ENCODE peak calls at places on chromosomes 5 and 9, in five cellular contexts. P is BJ, H is spleen, Z is HCT116, C is choroid plexus epithelial cell. R is an unnamed sample.

GRCh38 chr5:665956-666711 is 27.0 kb downstream of the TPPP start:
- DNase-seq in P (no peak), H (peak), Z (no peak), C (no peak), R (no peak)

GRCh38 chr9:126331964-126332748 is 5.5 kb downstream of the MVB12B start:
- DNase-seq in P (no peak), H (no peak), Z (no peak), C (no peak), R (no peak)

GRCh38 chr5:80213467-80213866 is 42.4 kb downstream of the SERINC5 start:
- DNase-seq in P (no peak), H (no peak), Z (no peak), C (no peak), R (no peak)

GRCh38 chr9:127021664-127022337 is 100.6 kb downstream of the ANGPTL2 start:
- DNase-seq in P (peak), H (no peak), Z (no peak), C (peak), R (peak)

GRCh38 chr9:127850286-127850830 is 4.1 kb downstream of the ENG start:
- DNase-seq in P (no peak), H (no peak), Z (no peak), C (no peak), R (no peak)

GRCh38 chr9:109816490-109816889 is 36.5 kb downstream of the PALM2AKAP2 start:
- DNase-seq in P (peak), H (no peak), Z (peak), C (peak), R (peak)

GRCh38 chr5:77893225-77893860 is 117.2 kb upstream of the TBCA start:
- DNase-seq in P (peak), H (no peak), Z (peak), C (peak), R (peak)

GRCh38 chr5:125200842-125201373 is 454.5 kb upstream of the ZNF608 start:
- DNase-seq in P (no peak), H (no peak), Z (no peak), C (no peak), R (no peak)

GRCh38 chr9:70924380-70924779 is 197.0 kb downstream of the TRPM3 start:
- DNase-seq in P (peak), H (no peak), Z (no peak), C (peak), R (no peak)

GRCh38 chr5:6767481-6768063 is 54.3 kb downstream of the TENT4A start:
- DNase-seq in P (no peak), H (no peak), Z (no peak), C (no peak), R (no peak)

GRCh38 chr5:10307206-10308148 is at the start of gene CMBL:
- DNase-seq in P (no peak), H (peak), Z (peak), C (peak), R (no peak)

GRCh38 chr5:60453186-60453976 is 246.6 kb downstream of the DEPDC1B start:
- DNase-seq in P (no peak), H (no peak), Z (no peak), C (no peak), R (no peak)

GRCh38 chr5:55226934-55227737 is at the start of gene MCIDAS:
- DNase-seq in P (no peak), H (peak), Z (peak), C (no peak), R (no peak)

GRCh38 chr5:170443624-170444023 is 54.5 kb upstream of the KCNMB1 start:
- DNase-seq in P (no peak), H (no peak), Z (no peak), C (no peak), R (no peak)

GRCh38 chr9:134951994-134952393 is 34.3 kb upstream of the FCN1 start:
- DNase-seq in P (no peak), H (no peak), Z (no peak), C (no peak), R (no peak)

GRCh38 chr5:90015584-90016018 is 394.0 kb downstream of the CETN3 start:
- DNase-seq in P (no peak), H (no peak), Z (no peak), C (peak), R (no peak)

GRCh38 chr5:1550287-1551076 is 26.7 kb upstream of the LPCAT1 start:
- DNase-seq in P (no peak), H (peak), Z (no peak), C (no peak), R (no peak)

GRCh38 chr9:86464242-86464641 is 110.0 kb upstream of the TUT7 start:
- DNase-seq in P (no peak), H (no peak), Z (no peak), C (peak), R (no peak)

GRCh38 chr5:10481241-10481932 is 39.7 kb downstream of the ROPN1L start:
- DNase-seq in P (no peak), H (peak), Z (no peak), C (no peak), R (no peak)

GRCh38 chr9:92499701-92500100 is 17.4 kb upstream of the ASPN start:
- DNase-seq in P (no peak), H (no peak), Z (no peak), C (no peak), R (no peak)

GRCh38 chr5:142499591-142500384 is 175.0 kb upstream of the SPRY4 start:
- DNase-seq in P (no peak), H (no peak), Z (no peak), C (no peak), R (no peak)

GRCh38 chr9:8114826-8115225 is 315.2 kb upstream of the DMAC1 start:
- DNase-seq in P (no peak), H (no peak), Z (no peak), C (no peak), R (no peak)

GRCh38 chr5:84487963-84488362 is 103.3 kb upstream of the EDIL3 start:
- DNase-seq in P (no peak), H (no peak), Z (no peak), C (peak), R (no peak)

GRCh38 chr5:135491552-135492318 is 39.6 kb upstream of the TIFAB start:
- DNase-seq in P (no peak), H (no peak), Z (no peak), C (no peak), R (no peak)

GRCh38 chr5:139746691-139747582 is 48.7 kb upstream of the PSD2 start:
- DNase-seq in P (no peak), H (peak), Z (no peak), C (peak), R (no peak)

GRCh38 chr5:149002053-149002452 is 60.8 kb downstream of the SH3TC2 start:
- DNase-seq in P (peak), H (no peak), Z (peak), C (peak), R (peak)

GRCh38 chr5:149004559-149004958 is 58.3 kb downstream of the SH3TC2 start:
- DNase-seq in P (no peak), H (no peak), Z (no peak), C (no peak), R (no peak)

GRCh38 chr5:149005077-149005892 is 57.6 kb downstream of the SH3TC2 start:
- DNase-seq in P (peak), H (no peak), Z (no peak), C (peak), R (no peak)

GRCh38 chr5:149001154-149001553 is 61.7 kb downstream of the SH3TC2 start:
- DNase-seq in P (no peak), H (no peak), Z (no peak), C (peak), R (no peak)

DNA sequence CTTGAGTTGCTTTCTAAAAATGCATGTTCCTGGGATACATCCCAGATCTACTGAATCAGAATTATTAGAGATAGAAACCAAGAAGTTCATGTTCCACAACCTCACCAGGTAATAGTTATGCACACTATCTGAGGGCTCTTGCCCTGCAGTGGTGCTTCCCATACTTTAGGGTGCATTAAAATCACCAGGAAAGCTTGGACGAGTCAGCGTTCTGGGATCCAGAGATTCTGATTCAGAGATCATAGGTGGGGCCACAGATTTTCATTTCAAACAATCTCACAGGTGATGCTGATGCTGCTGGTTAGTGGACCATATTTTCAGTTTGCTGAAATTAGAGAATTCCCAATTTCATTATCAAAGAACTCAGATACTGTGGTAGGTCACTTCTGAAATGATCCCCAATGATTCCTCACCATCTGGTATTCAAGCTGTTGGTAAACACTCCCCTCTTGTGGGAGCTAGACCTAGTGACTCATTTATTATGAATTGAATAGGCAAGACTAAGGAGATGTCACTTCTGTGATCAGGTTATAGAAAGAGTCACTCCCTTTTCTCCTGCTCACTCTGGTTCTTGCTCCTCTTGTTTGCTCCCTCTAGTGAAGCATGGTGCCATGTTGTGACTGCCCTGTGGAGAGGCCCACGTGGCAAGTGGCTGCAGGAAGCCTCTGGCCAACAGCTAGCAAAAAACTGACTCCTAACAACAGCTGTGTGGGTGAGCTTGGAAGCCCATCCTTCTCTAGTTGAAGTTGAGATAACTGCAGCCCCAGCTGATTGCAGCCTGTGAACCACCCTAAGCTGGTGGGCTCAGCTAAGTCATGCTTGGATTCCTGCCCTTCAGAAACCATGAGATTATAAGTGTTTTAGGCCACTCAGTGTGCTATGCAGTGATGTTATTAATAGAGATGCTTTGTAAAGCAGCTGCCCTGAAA is 59.8 kb downstream of the SH3TC2 start:
- DNase-seq in P (no peak), H (no peak), Z (no peak), C (peak), R (no peak)
- TF ChIP-seq CTCF in P (peak), H (no peak), Z (peak), C (no peak), R (no peak)

DNA sequence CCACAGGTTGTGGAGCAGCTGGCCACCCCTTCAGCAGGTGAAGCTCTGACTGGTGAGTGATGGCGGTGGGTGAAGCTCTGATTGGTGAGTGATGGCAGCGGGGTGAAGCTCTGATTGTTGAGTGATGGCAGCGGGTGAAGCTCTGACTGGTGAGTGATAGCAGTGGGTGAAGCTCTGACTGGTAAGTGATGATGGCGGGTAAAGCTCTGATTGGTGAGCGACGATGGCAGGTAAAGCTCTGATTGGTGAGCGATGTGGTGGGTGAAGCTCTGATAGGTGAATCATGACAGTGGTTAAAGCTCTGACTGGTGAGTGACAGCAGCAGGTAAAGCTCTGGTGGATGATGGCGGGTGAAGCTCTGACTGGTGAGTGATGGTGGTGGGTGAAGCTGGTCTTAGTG is 9.4 kb upstream of the ABO start:
- DNase-seq in P (no peak), H (no peak), Z (no peak), C (no peak), R (no peak)
- H3K4me3 ChIP-seq in P (no peak), H (no peak), Z (no peak), C (no peak), R (no peak)

DNA sequence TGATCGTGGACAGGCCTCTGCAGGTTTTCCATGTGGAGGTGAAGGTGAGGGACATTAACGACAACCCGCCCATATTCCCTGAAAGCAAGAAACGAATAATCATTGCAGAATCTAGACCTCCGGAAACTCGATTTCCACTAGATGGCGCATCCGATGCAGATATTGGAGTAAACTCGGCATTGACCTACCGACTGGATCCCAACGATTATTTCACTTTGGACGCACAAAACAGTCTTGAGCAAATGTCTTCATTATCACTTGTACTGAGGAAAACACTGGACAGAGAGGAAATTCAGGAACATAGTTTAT is 621 bp downstream of the PCDHA13 start:
- DNase-seq in P (no peak), H (no peak), Z (peak), C (no peak), R (no peak)
- TF ChIP-seq CTCF in P (no peak), H (no peak), Z (peak), C (no peak), R (peak)

DNA sequence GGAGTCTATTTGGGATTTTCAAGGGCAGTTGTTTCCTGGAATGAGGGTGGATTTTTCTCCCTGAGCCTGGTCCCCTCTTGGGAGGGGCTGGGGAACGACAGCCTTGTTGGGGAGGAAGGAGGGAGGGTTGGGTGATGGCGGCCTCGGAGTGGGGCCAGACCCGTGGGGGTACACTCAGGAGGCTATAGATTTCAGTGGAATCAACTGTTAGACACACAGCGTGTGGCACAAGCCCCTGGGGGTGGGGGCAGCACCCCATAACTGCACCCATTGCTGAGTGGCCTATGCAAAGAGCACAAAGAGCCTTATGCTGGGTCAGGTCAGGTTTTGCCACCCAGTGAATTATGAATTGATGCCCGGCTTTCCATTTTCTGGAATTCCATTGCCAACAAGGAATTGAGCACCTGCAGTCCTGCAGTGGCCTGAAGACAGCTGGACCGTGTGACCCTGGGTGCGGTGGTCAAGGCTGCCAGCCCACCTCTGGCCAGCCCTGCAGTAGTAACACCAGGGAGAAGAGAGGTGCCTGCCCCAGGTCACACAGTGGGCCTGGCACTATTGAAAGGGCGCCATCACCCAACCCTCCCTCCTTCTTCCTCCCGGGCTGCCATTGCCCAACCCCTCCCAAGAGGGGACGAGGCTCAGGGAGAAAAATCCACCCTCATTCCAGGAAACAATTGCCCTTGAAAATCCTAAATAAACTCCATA is 8.4 kb downstream of the MYMK start:
- DNase-seq in P (no peak), H (no peak), Z (no peak), C (no peak), R (no peak)
- H3K4me3 ChIP-seq in P (no peak), H (no peak), Z (no peak), C (no peak), R (no peak)